ENCODE peak calls at places on chromosomes 6 and 20, in six cellular contexts. One of them, this sample, is unnamed.

GRCh38 chr20:38610521-38610920 is 8.9 kb downstream of the ARHGAP40 start:
- DNase-seq in fibroblast of pulmonary artery: peak
- DNase-seq in GM20000: no peak
- DNase-seq in pancreas: no peak
- DNase-seq in MM.1S: no peak
- DNase-seq in HFF-Myc: no peak
- DNase-seq in this sample: no peak

GRCh38 chr20:5890773-5891441 is 59.4 kb downstream of the TRMT6 start:
- DNase-seq in fibroblast of pulmonary artery: no peak
- DNase-seq in pancreas: no peak
- DNase-seq in MM.1S: no peak
- DNase-seq in HFF-Myc: no peak
- DNase-seq in GM20000: no peak
- DNase-seq in this sample: no peak

GRCh38 chr6:51049983-51050877 is 231.6 kb downstream of the TFAP2B start:
- DNase-seq in pancreas: no peak
- DNase-seq in MM.1S: no peak
- DNase-seq in HFF-Myc: no peak
- DNase-seq in GM20000: no peak
- DNase-seq in fibroblast of pulmonary artery: no peak
- DNase-seq in this sample: no peak

GRCh38 chr20:37218976-37219375 is 39.6 kb upstream of the MROH8 start:
- DNase-seq in pancreas: no peak
- DNase-seq in fibroblast of pulmonary artery: no peak
- DNase-seq in HFF-Myc: no peak
- DNase-seq in GM20000: no peak
- DNase-seq in MM.1S: no peak
- DNase-seq in this sample: no peak

GRCh38 chr6:311679-312220 is 19.5 kb downstream of the DUSP22 start:
- DNase-seq in pancreas: no peak
- DNase-seq in fibroblast of pulmonary artery: no peak
- DNase-seq in MM.1S: no peak
- DNase-seq in HFF-Myc: no peak
- DNase-seq in GM20000: no peak
- DNase-seq in this sample: no peak

GRCh38 chr6:43803055-43803782 is 33.2 kb downstream of the VEGFA start:
- DNase-seq in fibroblast of pulmonary artery: peak
- DNase-seq in MM.1S: no peak
- DNase-seq in pancreas: no peak
- DNase-seq in HFF-Myc: no peak
- DNase-seq in GM20000: no peak
- DNase-seq in this sample: no peak

GRCh38 chr20:47544240-47544639 is 42.6 kb downstream of the NCOA3 start:
- DNase-seq in fibroblast of pulmonary artery: peak
- DNase-seq in MM.1S: no peak
- DNase-seq in GM20000: no peak
- DNase-seq in pancreas: no peak
- DNase-seq in HFF-Myc: no peak
- DNase-seq in this sample: no peak

GRCh38 chr6:24721461-24722215 is 2.7 kb upstream of the C6orf62 start:
- DNase-seq in fibroblast of pulmonary artery: peak
- DNase-seq in HFF-Myc: no peak
- DNase-seq in MM.1S: no peak
- DNase-seq in pancreas: peak
- DNase-seq in GM20000: peak
- DNase-seq in this sample: peak

GRCh38 chr6:147078602-147079001 is 125.6 kb upstream of the STXBP5 start:
- DNase-seq in pancreas: no peak
- DNase-seq in GM20000: no peak
- DNase-seq in fibroblast of pulmonary artery: no peak
- DNase-seq in HFF-Myc: peak
- DNase-seq in MM.1S: no peak
- DNase-seq in this sample: no peak

DNA sequence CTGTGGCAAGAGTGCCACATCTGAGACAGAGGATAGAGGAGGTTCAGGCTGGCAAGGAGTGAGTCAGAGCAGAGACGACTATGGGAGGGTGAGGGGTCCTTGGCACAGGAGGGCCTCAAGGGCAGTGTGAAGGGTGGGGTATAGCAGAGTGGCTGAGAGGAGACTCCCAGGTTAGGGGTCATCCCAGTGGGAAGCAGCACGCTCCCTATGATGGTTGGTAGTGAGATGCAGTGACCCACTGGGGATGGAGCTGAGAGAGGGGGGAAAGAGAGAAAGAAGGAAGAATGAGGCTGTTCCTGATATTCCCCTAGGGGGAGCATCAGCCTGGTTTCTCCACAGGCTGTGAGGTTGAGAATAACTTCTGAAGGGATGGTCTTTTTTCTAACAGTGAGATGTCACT is 97.4 kb downstream of the INSM1 start:
- DNase-seq in HFF-Myc: no peak
- DNase-seq in MM.1S: no peak
- DNase-seq in GM20000: no peak
- DNase-seq in fibroblast of pulmonary artery: no peak
- DNase-seq in pancreas: no peak
- DNase-seq in this sample: no peak
- TF ChIP-seq CTCF in HFF-Myc: peak
- TF ChIP-seq CTCF in MM.1S: no peak
- TF ChIP-seq CTCF in GM20000: no peak
- TF ChIP-seq CTCF in fibroblast of pulmonary artery: peak
- TF ChIP-seq CTCF in pancreas: no peak
- TF ChIP-seq CTCF in this sample: peak

DNA sequence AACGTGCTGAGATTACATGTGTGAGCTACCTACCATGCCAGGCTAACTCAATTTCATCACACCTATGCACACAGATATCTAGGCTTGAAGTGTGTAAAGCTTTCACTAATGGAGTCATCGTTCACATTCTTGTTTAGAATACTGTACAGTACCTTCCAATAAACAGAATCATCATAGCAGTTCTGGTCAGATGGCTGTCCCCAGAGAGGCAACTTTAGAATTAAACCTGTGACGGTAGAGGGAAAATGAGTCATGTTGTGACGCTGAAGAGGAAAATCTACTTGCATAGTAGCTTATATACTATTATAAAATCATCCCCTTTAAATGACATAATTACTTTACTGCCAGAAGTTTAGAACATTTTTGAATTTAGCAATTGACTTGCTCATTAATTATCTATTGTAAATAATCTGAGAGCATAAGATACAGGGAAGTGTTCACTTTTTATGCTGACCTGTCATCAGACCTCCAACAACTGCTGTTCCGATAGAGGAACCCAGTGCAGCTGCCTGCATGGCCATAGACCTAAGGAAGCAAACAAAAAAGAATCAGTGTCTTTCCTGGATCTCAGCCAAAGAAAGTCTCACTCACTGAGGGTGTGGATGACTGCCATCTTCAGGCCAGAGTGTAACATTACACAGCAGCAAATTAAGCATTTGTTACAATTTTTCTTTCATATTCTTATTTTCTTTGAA is 29.8 kb downstream of the RHAG start:
- DNase-seq in MM.1S: peak
- DNase-seq in HFF-Myc: peak
- DNase-seq in pancreas: peak
- DNase-seq in fibroblast of pulmonary artery: peak
- DNase-seq in GM20000: peak
- DNase-seq in this sample: peak
- TF ChIP-seq CTCF in MM.1S: peak
- TF ChIP-seq CTCF in HFF-Myc: peak
- TF ChIP-seq CTCF in pancreas: peak
- TF ChIP-seq CTCF in fibroblast of pulmonary artery: peak
- TF ChIP-seq CTCF in GM20000: peak
- TF ChIP-seq CTCF in this sample: peak

DNA sequence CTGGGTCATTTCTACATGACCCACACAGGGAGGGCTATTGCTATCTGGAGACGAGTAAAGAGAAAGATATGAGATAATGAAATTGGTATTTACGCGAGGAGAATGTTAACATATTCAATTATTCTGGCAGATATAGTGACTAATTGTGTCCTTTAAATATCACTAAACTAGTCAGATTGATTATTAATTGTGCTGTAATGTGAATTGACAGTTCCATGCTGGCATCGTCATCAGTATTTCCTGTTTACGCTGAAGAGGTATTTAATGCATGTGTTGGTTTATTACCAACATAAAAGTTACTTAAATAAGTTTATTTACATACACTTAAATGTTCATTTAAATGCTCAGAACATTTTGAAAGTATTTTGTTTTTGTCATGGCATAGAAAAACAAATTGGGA is 35.7 kb upstream of the OGFRL1 start:
- DNase-seq in fibroblast of pulmonary artery: no peak
- DNase-seq in MM.1S: no peak
- DNase-seq in GM20000: no peak
- DNase-seq in pancreas: no peak
- DNase-seq in HFF-Myc: no peak
- DNase-seq in this sample: no peak
- TF ChIP-seq CTCF in fibroblast of pulmonary artery: no peak
- TF ChIP-seq CTCF in MM.1S: no peak
- TF ChIP-seq CTCF in GM20000: no peak
- TF ChIP-seq CTCF in pancreas: no peak
- TF ChIP-seq CTCF in HFF-Myc: no peak
- TF ChIP-seq CTCF in this sample: no peak

DNA sequence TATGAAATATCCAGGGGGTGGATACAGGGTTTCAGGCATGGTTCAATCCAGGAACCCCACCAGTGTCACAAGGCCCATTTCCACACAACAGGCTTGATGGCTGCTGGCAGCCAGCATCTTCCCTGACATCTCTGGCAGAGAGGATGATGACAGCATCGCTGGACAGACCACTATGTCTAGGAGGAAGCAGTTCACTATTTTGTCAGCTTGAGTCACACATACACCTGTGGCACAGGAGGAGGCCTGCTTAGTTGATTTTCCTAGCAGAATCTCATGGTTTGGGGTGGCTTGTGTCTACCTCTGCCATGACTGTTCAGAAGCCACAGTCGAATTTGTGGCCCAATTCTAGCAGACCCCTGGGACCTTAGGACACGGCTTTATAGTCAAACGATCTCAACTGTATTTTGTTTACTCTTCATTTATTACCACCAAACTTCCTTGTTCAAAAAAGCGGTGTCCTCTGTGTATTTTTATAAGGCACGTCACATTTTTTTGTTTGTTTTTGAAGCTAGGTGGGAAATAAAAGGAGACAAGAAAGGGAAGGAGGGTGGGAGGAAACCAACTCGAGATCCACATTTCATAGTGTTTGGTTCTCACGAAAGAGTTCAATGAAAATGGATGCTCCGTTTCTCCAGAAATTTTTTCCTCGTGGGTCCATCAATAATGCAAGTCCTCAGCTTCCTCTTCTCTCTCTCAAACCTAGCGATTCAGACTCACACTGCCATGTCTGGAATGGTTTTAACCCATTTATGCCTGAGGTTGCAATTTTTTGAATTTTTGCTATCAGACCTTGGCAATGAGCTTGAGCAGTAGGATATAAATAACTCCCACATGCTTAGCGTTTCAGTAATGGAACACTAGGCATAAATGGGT is 94.4 kb downstream of the TOX2 start:
- DNase-seq in pancreas: no peak
- DNase-seq in HFF-Myc: no peak
- DNase-seq in MM.1S: no peak
- DNase-seq in GM20000: no peak
- DNase-seq in fibroblast of pulmonary artery: no peak
- DNase-seq in this sample: no peak
- TF ChIP-seq CTCF in pancreas: no peak
- TF ChIP-seq CTCF in HFF-Myc: no peak
- TF ChIP-seq CTCF in MM.1S: no peak
- TF ChIP-seq CTCF in GM20000: no peak
- TF ChIP-seq CTCF in fibroblast of pulmonary artery: no peak
- TF ChIP-seq CTCF in this sample: no peak